ENCODE peak calls at places on chromosomes 5 and 9, in seven cellular contexts. Y is HCT116, S is K562, Z is HepG2, K is SK-N-SH, I is GM12878, L is H1. G is an unnamed sample.

GRCh38 chr5:136208946-136209345 is 16.0 kb upstream of the SMIM32 start:
- DNase-seq in Y (no peak), I (no peak), Z (no peak), S (no peak), K (no peak), L (no peak), G (no peak)

GRCh38 chr5:71751422-71751821 is 32.3 kb downstream of the CARTPT start:
- DNase-seq in L (no peak), Z (no peak), K (no peak), S (no peak), Y (no peak), I (no peak), G (no peak)

GRCh38 chr5:159883522-159883950 is 32.7 kb upstream of the ADRA1B start:
- DNase-seq in Z (no peak), Y (no peak), S (no peak), I (no peak), K (no peak), L (no peak), G (no peak)

GRCh38 chr9:127455299-127455992 is 4.1 kb downstream of the LRSAM1 start:
- DNase-seq in Y (no peak), Z (no peak), K (no peak), I (no peak), S (peak; percentile 43), L (no peak), G (peak; percentile 66)

GRCh38 chr5:59538080-59538479 is 355.4 kb downstream of the PDE4D start:
- DNase-seq in K (no peak), Z (no peak), L (no peak), S (no peak), I (no peak), Y (no peak), G (no peak)

GRCh38 chr5:142206801-142207200 is 98.2 kb downstream of the NDFIP1 start:
- DNase-seq in K (no peak), L (no peak), I (no peak), S (no peak), Z (peak; percentile 21), Y (peak; percentile 15), G (no peak)

GRCh38 chr5:140075371-140075770 is 32.3 kb upstream of the NRG2 start:
- DNase-seq in S (no peak), Y (no peak), Z (no peak), I (no peak), L (no peak), K (peak; percentile 11), G (peak; percentile 40)

GRCh38 chr9:90014421-90014820 is 409.6 kb downstream of the GADD45G start:
- DNase-seq in Y (no peak), I (no peak), S (no peak), K (no peak), Z (no peak), L (no peak), G (no peak)

GRCh38 chr5:179608131-179608581 is 15.3 kb downstream of the HNRNPH1 start:
- DNase-seq in Y (no peak), K (no peak), S (no peak), Z (no peak), I (no peak), L (no peak), G (no peak)

GRCh38 chr9:137305060-137305787 is 3.2 kb upstream of the NRARP start:
- DNase-seq in S (no peak), L (peak; percentile 66), Z (no peak), I (no peak), K (peak; percentile 48), Y (no peak), G (no peak)

GRCh38 chr5:15021286-15022046 is 149.9 kb upstream of the ANKH start:
- DNase-seq in S (no peak), L (no peak), Y (no peak), I (no peak), Z (no peak), K (no peak), G (no peak)

GRCh38 chr5:75617746-75618352 is 6.6 kb downstream of the ANKDD1B start:
- DNase-seq in L (no peak), Z (no peak), K (no peak), Y (no peak), S (no peak), I (no peak), G (no peak)

GRCh38 chr5:15992918-15993317 is 186.7 kb downstream of the MARCHF11 start:
- DNase-seq in Y (no peak), Z (no peak), K (no peak), L (no peak), I (no peak), S (no peak), G (no peak)

GRCh38 chr5:111384220-111384619 is 128.1 kb downstream of the STARD4 start:
- DNase-seq in S (no peak), Y (no peak), K (no peak), L (no peak), Z (no peak), I (no peak), G (no peak)

GRCh38 chr5:56481147-56481997 is 248.2 kb upstream of the ANKRD55 start:
- DNase-seq in I (peak; percentile 23), Z (peak; percentile 35), K (peak; percentile 70), Y (no peak), L (peak; percentile 60), S (no peak), G (peak; percentile 60)

GRCh38 chr9:129177443-129177790 is 644 bp downstream of the IER5L start:
- DNase-seq in Z (no peak), Y (no peak), L (peak; percentile 79), K (peak; percentile 77), S (peak; percentile 55), I (no peak), G (peak; percentile 66)

GRCh38 chr5:157168286-157168685 is 2.2 kb upstream of the GARIN3 start:
- DNase-seq in L (no peak), K (no peak), Z (no peak), S (no peak), I (no peak), Y (no peak), G (no peak)

GRCh38 chr5:94440015-94440414 is 178.4 kb downstream of the KIAA0825 start:
- DNase-seq in I (no peak), K (peak; percentile 5), S (no peak), L (no peak), Z (no peak), Y (no peak), G (no peak)

GRCh38 chr5:181167814-181168488 is 20.6 kb downstream of the OR2V2 start:
- DNase-seq in L (peak; percentile 96), Z (no peak), S (peak; percentile 72), I (no peak), K (peak; percentile 74), Y (no peak), G (no peak)

GRCh38 chr9:133235549-133236222 is 26.6 kb upstream of the OBP2B start:
- DNase-seq in I (no peak), Z (no peak), L (peak; percentile 16), K (no peak), Y (no peak), S (no peak), G (no peak)

GRCh38 chr5:125485003-125485641 is 738.7 kb upstream of the ZNF608 start:
- DNase-seq in I (no peak), S (no peak), Y (peak; percentile 81), Z (no peak), L (no peak), K (peak; percentile 32), G (peak; percentile 16)

GRCh38 chr9:16136961-16137360 is 584.1 kb downstream of the CCDC171 start:
- DNase-seq in L (no peak), Y (no peak), I (no peak), S (no peak), K (no peak), Z (no peak), G (no peak)

GRCh38 chr9:96022445-96023031 is 147.0 kb downstream of the ERCC6L2 start:
- DNase-seq in Z (no peak), Y (no peak), S (peak; percentile 67), I (no peak), K (peak; percentile 54), L (peak; percentile 64), G (no peak)

GRCh38 chr9:91234523-91234922 is 127.2 kb downstream of the AUH start:
- DNase-seq in Y (no peak), S (no peak), K (no peak), Z (no peak), I (no peak), L (no peak), G (peak; percentile 39)

GRCh38 chr9:137333016-137333726 is 31.1 kb upstream of the NRARP start:
- DNase-seq in S (no peak), K (no peak), I (no peak), Z (no peak), Y (no peak), L (no peak), G (no peak)

GRCh38 chr9:69174645-69175487 is 789 bp downstream of the TJP2 start:
- DNase-seq in Z (peak; percentile 48), S (no peak), I (peak; percentile 74), Y (no peak), L (no peak), K (peak; percentile 62), G (no peak)
- TF ChIP-seq JUND in Z (no peak), S (no peak), I (no peak), Y (no peak), L (no peak), K (peak; percentile 81), G (no peak)

DNA sequence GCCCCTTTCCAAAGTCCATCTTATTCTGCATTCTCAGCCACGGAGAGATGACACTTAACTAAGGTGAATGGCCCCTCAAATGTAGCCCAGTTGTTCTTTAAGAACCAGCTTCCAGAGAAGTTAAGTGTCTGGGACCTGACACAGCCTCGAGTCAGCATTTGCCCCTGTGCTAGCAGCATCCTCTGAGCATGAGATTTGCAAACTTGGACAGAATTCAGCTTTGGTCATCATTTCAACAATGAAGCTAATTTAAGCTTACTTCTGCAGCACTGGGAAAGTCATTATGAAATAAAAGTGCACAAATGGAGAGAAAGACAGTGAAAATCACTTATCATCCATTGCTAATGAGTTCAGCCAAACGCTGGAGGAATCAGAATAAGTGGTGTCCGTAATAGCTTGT is 61.9 kb downstream of the FAM78A start:
- DNase-seq in L (no peak), Y (no peak), I (no peak), Z (no peak), K (no peak), S (no peak), G (no peak)
- TF ChIP-seq JUND in L (no peak), Y (no peak), I (no peak), Z (no peak), K (no peak), S (no peak), G (no peak)

DNA sequence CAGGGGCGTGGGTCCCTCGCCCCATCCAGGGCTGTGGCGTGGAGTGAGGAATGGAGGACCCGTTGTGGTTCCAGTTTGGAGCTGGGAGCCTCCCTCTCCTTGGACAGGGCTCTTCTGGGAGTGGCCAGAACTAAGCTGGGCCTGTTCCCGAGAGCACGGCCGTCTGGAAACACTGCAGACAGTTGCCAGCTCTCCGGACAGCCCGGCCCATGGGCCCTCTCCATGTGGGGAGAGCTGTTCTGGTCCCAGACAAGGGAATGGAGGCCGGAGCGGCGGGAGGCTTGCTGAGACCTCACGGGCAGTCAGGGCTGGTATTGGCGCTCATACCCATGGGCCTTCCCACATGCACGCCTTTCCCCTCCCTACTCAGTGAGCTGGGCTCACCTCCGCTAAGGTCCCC is 45.2 kb upstream of the FCN2 start:
- DNase-seq in K (no peak), I (no peak), L (no peak), Z (no peak), S (no peak), Y (no peak), G (no peak)
- TF ChIP-seq JUND in K (no peak), I (no peak), L (no peak), Z (no peak), S (no peak), Y (no peak), G (no peak)

DNA sequence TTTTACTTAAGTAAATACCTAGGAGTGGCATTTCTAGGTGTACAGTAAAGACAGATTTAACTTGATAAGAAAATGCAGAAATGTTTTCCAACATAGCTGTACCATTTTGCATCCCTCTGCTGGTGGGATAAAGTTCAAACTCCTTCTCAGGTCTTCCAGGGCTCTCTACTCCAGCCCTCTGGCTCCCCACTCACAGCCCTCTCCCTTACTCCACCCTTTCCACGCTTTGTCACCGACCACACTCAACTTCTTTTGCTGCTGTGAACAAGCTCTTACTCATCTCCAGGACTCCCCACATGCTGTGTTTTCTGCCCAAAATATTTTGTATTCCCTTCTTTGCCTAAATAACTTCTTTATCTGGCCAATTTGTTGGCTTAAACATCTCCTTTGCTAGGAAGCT is 90.6 kb upstream of the OSMR start:
- DNase-seq in K (no peak), S (no peak), Z (no peak), Y (no peak), I (no peak), L (no peak), G (no peak)
- TF ChIP-seq JUND in K (no peak), S (no peak), Z (no peak), Y (no peak), I (no peak), L (no peak), G (no peak)

G was measured in T47D.